ENCODE peak calls at places on chromosomes 5 and 9, in ten cellular contexts. S, H, J, I, Z, U, P, W, V and T are unnamed samples.

GRCh38 chr5:73282383-73282782 is 109.4 kb downstream of the TMEM174 start:
- DNase-seq in S (no peak), H (no peak), J (no peak), I (no peak), Z (no peak), U (no peak), P (no peak), W (no peak), V (no peak), T (no peak)

GRCh38 chr5:40480392-40480791 is 199.3 kb upstream of the PTGER4 start:
- DNase-seq in S (no peak), H (no peak), J (no peak), I (no peak), Z (no peak), U (no peak), P (no peak), W (no peak), V (no peak), T (no peak)

GRCh38 chr9:20570756-20571155 is 51.5 kb downstream of the MLLT3 start:
- DNase-seq in S (peak), H (no peak), J (no peak), I (no peak), Z (no peak), U (peak), P (peak), W (no peak), V (peak), T (no peak)

GRCh38 chr9:137491735-137492432 is 32.8 kb upstream of the NSMF start:
- DNase-seq in S (no peak), H (no peak), J (no peak), I (no peak), Z (no peak), U (no peak), P (no peak), W (no peak), V (no peak), T (no peak)

GRCh38 chr9:32741706-32742105 is 41.6 kb upstream of the TMEM215 start:
- DNase-seq in S (peak), H (peak), J (no peak), I (no peak), Z (no peak), U (peak), P (no peak), W (peak), V (peak), T (no peak)

GRCh38 chr5:116320486-116320885 is 235.7 kb downstream of the COMMD10 start:
- DNase-seq in S (peak), H (no peak), J (no peak), I (no peak), Z (no peak), U (no peak), P (no peak), W (no peak), V (no peak), T (no peak)

GRCh38 chr5:111261610-111262009 is 37.4 kb downstream of the CAMK4 start:
- DNase-seq in S (no peak), H (no peak), J (no peak), I (no peak), Z (no peak), U (peak), P (no peak), W (no peak), V (no peak), T (no peak)

GRCh38 chr9:13896922-13897835 is 416.8 kb downstream of the NFIB start:
- DNase-seq in S (peak), H (no peak), J (peak), I (no peak), Z (no peak), U (no peak), P (no peak), W (no peak), V (peak), T (peak)

GRCh38 chr9:68981825-68982224 is 32.1 kb downstream of the PRKACG start:
- DNase-seq in S (no peak), H (no peak), J (no peak), I (no peak), Z (peak), U (peak), P (no peak), W (no peak), V (no peak), T (peak)

GRCh38 chr5:8081179-8081578 is 212.2 kb downstream of the MTRR start:
- DNase-seq in S (no peak), H (no peak), J (no peak), I (no peak), Z (no peak), U (no peak), P (no peak), W (no peak), V (no peak), T (no peak)

GRCh38 chr9:69519470-69520240 is 152.5 kb downstream of the APBA1 start:
- DNase-seq in S (no peak), H (no peak), J (no peak), I (no peak), Z (no peak), U (no peak), P (no peak), W (no peak), V (no peak), T (no peak)

GRCh38 chr5:172144931-172145869 is 42.8 kb downstream of the STK10 start:
- DNase-seq in S (no peak), H (no peak), J (no peak), I (no peak), Z (no peak), U (no peak), P (no peak), W (no peak), V (peak), T (no peak)

GRCh38 chr9:124205686-124206352 is 51.9 kb upstream of the NEK6 start:
- DNase-seq in S (no peak), H (no peak), J (peak), I (no peak), Z (peak), U (no peak), P (no peak), W (no peak), V (no peak), T (no peak)

GRCh38 chr5:139667001-139667729 is 19.0 kb downstream of the CXXC5 start:
- DNase-seq in S (no peak), H (no peak), J (no peak), I (peak), Z (no peak), U (no peak), P (peak), W (no peak), V (no peak), T (no peak)

GRCh38 chr9:22084336-22085035 is 75.4 kb upstream of the CDKN2B start:
- DNase-seq in S (peak), H (peak), J (no peak), I (no peak), Z (peak), U (peak), P (peak), W (no peak), V (peak), T (no peak)

GRCh38 chr5:75536694-75537360 is 25.1 kb downstream of the POLK start:
- DNase-seq in S (no peak), H (no peak), J (no peak), I (peak), Z (peak), U (no peak), P (no peak), W (no peak), V (no peak), T (peak)

GRCh38 chr9:110330484-110331115 is 7.1 kb downstream of the TXNDC8 start:
- DNase-seq in S (peak), H (no peak), J (no peak), I (no peak), Z (no peak), U (no peak), P (peak), W (no peak), V (no peak), T (no peak)

GRCh38 chr9:3733039-3733408 is 207.2 kb upstream of the RFX3 start:
- DNase-seq in S (no peak), H (no peak), J (no peak), I (no peak), Z (no peak), U (no peak), P (no peak), W (peak), V (no peak), T (no peak)

GRCh38 chr5:54673523-54674225 is 156.1 kb downstream of the SNX18 start:
- DNase-seq in S (peak), H (no peak), J (no peak), I (no peak), Z (no peak), U (no peak), P (no peak), W (no peak), V (no peak), T (no peak)

GRCh38 chr5:103847060-103847459 is 284.5 kb upstream of the NUDT12 start:
- DNase-seq in S (peak), H (no peak), J (no peak), I (no peak), Z (no peak), U (peak), P (no peak), W (no peak), V (no peak), T (no peak)

GRCh38 chr9:136965771-136966484 is 11.4 kb upstream of the PTGDS start:
- DNase-seq in S (no peak), H (no peak), J (no peak), I (peak), Z (peak), U (no peak), P (peak), W (no peak), V (no peak), T (peak)

GRCh38 chr5:38923661-38924451 is 78.0 kb downstream of the OSMR start:
- DNase-seq in S (no peak), H (no peak), J (no peak), I (no peak), Z (no peak), U (no peak), P (peak), W (no peak), V (no peak), T (no peak)

GRCh38 chr5:109455598-109456096 is 45.9 kb upstream of the PJA2 start:
- DNase-seq in S (peak), H (peak), J (no peak), I (peak), Z (no peak), U (peak), P (peak), W (no peak), V (peak), T (no peak)

GRCh38 chr9:87140142-87140541 is 192.8 kb upstream of the GAS1 start:
- DNase-seq in S (no peak), H (no peak), J (no peak), I (no peak), Z (no peak), U (no peak), P (no peak), W (no peak), V (no peak), T (no peak)

GRCh38 chr5:35853652-35854051 is 3.0 kb upstream of the IL7R start:
- DNase-seq in S (no peak), H (no peak), J (no peak), I (no peak), Z (no peak), U (no peak), P (no peak), W (no peak), V (peak), T (no peak)

GRCh38 chr5:15020731-15021130 is 149.2 kb upstream of the ANKH start:
- DNase-seq in S (peak), H (no peak), J (no peak), I (no peak), Z (peak), U (no peak), P (no peak), W (no peak), V (peak), T (no peak)

GRCh38 chr5:58182287-58182841 is 277.5 kb downstream of the PLK2 start:
- DNase-seq in S (no peak), H (no peak), J (no peak), I (no peak), Z (no peak), U (no peak), P (no peak), W (no peak), V (no peak), T (no peak)

GRCh38 chr5:168073991-168074800 is 217.2 kb upstream of the WWC1 start:
- DNase-seq in S (peak), H (no peak), J (no peak), I (no peak), Z (no peak), U (no peak), P (peak), W (no peak), V (no peak), T (no peak)

GRCh38 chr5:148186248-148187003 is 16.4 kb upstream of the SPINK6 start:
- DNase-seq in S (peak), H (no peak), J (no peak), I (no peak), Z (no peak), U (peak), P (peak), W (no peak), V (peak), T (no peak)

GRCh38 chr5:178145965-178146820 is 7.5 kb downstream of the NHP2 start:
- DNase-seq in S (peak), H (peak), J (peak), I (peak), Z (peak), U (peak), P (peak), W (peak), V (peak), T (peak)

GRCh38 chr5:179623906-179624741 is 653 bp upstream of the HNRNPH1 start:
- DNase-seq in S (peak), H (no peak), J (peak), I (peak), Z (no peak), U (peak), P (peak), W (no peak), V (peak), T (peak)

GRCh38 chr5:124735169-124735858 is 11.1 kb downstream of the ZNF608 start:
- DNase-seq in S (peak), H (peak), J (no peak), I (no peak), Z (peak), U (no peak), P (peak), W (no peak), V (peak), T (peak)

GRCh38 chr5:132264546-132265335 is 7.2 kb downstream of the PDLIM4 start:
- DNase-seq in S (no peak), H (no peak), J (no peak), I (no peak), Z (no peak), U (no peak), P (peak), W (no peak), V (no peak), T (no peak)

GRCh38 chr9:2150338-2150737 is 135.2 kb downstream of the SMARCA2 start:
- DNase-seq in S (no peak), H (no peak), J (no peak), I (no peak), Z (no peak), U (no peak), P (no peak), W (no peak), V (no peak), T (no peak)

GRCh38 chr9:133347515-133347984 is 381 bp downstream of the MED22 start:
- DNase-seq in S (peak), H (peak), J (peak), I (no peak), Z (peak), U (peak), P (peak), W (peak), V (peak), T (peak)

GRCh38 chr9:15299374-15299939 is 7.6 kb downstream of the TTC39B start:
- DNase-seq in S (no peak), H (no peak), J (no peak), I (peak), Z (peak), U (no peak), P (no peak), W (no peak), V (no peak), T (no peak)

GRCh38 chr9:89278997-89279739 is 31.8 kb upstream of the CKS2 start:
- DNase-seq in S (peak), H (peak), J (peak), I (peak), Z (peak), U (peak), P (peak), W (peak), V (peak), T (peak)

GRCh38 chr9:114404531-114404930 is 16.7 kb upstream of the AKNA start:
- DNase-seq in S (no peak), H (no peak), J (no peak), I (no peak), Z (no peak), U (no peak), P (no peak), W (no peak), V (no peak), T (no peak)

GRCh38 chr9:116276651-116277121 is 123.1 kb downstream of the PAPPA start:
- DNase-seq in S (peak), H (no peak), J (no peak), I (no peak), Z (peak), U (no peak), P (no peak), W (no peak), V (no peak), T (peak)

GRCh38 chr5:143101134-143101533 is 302.4 kb downstream of the NR3C1 start:
- DNase-seq in S (no peak), H (no peak), J (no peak), I (no peak), Z (no peak), U (no peak), P (no peak), W (no peak), V (no peak), T (no peak)
- H3K4me2 ChIP-seq in S (no peak), H (no peak), J (peak), I (no peak), Z (no peak), U (no peak), P (no peak), W (no peak), V (no peak), T (no peak)

DNA sequence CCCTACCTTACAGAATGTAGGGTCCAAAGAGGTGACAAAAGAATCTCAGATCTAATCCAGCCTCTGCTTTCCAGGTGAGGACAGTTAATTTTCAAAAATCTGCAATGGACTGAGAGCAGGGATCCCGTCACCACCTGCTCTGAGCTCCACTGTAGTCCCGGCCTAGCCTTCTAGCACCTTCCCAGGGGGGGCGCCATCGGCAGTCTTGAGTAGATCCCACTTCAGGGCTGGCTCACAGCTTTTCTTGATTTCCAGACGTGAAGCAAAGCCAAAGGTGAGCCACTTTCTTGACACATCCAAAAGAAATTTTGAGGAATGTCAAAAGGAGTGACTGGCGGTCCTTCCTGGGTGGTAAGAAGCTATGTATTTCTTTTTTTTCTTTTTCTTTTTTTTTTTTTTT is 114.1 kb downstream of the SYK start:
- DNase-seq in S (no peak), H (peak), J (peak), I (peak), Z (peak), U (peak), P (peak), W (no peak), V (peak), T (peak)
- H3K4me2 ChIP-seq in S (no peak), H (no peak), J (no peak), I (no peak), Z (no peak), U (no peak), P (no peak), W (no peak), V (no peak), T (no peak)

GRCh38 chr9:35771524-35771923 is 17.4 kb upstream of the MSMP start:
- DNase-seq in S (no peak), H (no peak), J (no peak), I (no peak), Z (no peak), U (peak), P (peak), W (no peak), V (no peak), T (no peak)
- H3K4me2 ChIP-seq in S (no peak), H (peak), J (no peak), I (no peak), Z (no peak), U (peak), P (no peak), W (no peak), V (no peak), T (no peak)

DNA sequence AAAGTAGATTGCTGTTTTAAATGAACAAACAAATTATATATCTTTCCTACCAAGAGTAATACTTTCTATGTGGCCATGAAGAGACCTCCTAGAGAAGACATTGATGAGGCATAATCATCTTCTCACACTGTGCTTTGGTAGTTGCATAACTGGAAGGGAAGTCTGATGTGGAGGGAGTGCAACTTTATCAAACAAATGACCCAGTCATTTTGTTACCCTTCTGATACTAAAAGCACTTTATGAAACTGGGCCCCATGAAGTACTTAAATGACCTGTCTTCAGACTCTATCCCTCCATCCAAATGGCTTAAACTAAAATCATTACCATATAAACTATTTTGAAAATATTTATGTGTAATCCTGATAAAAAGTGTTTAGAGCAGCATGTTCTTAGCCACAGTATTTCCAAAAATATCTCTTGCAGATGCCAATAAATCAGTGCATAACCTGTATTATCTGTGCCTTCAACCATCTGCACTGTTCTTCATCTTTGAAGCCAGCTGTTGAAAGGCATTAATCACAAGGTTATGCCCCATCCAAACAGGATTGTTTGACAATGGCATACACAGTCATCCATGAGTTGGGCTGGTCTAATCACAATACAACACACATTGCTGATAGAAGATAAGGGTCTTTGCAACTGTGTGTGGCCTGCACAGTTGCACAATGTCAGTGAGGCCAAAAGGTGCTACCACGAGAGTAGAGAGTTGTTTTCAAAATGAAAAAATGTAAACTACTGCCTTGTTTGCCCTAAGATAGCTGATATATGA is 31.9 kb upstream of the MIER3 start:
- DNase-seq in S (no peak), H (peak), J (no peak), I (no peak), Z (no peak), U (no peak), P (no peak), W (no peak), V (peak), T (no peak)
- H3K4me2 ChIP-seq in S (no peak), H (peak), J (no peak), I (no peak), Z (no peak), U (no peak), P (no peak), W (no peak), V (no peak), T (no peak)

GRCh38 chr9:78439192-78439865 is 142.4 kb downstream of the PSAT1 start:
- DNase-seq in S (peak), H (peak), J (peak), I (peak), Z (peak), U (peak), P (peak), W (peak), V (peak), T (peak)
- H3K4me2 ChIP-seq in S (no peak), H (peak), J (no peak), I (no peak), Z (no peak), U (peak), P (peak), W (peak), V (peak), T (peak)

GRCh38 chr5:141510160-141510559 is 21.3 kb downstream of the PCDHGC5 start:
- DNase-seq in S (no peak), H (no peak), J (peak), I (no peak), Z (no peak), U (no peak), P (no peak), W (no peak), V (no peak), T (no peak)
- H3K4me2 ChIP-seq in S (no peak), H (no peak), J (peak), I (no peak), Z (no peak), U (no peak), P (no peak), W (no peak), V (no peak), T (no peak)

GRCh38 chr9:34521406-34522045 is 1.3 kb downstream of the ENHO start:
- DNase-seq in S (no peak), H (no peak), J (no peak), I (no peak), Z (no peak), U (no peak), P (no peak), W (no peak), V (no peak), T (no peak)
- H3K4me2 ChIP-seq in S (no peak), H (no peak), J (peak), I (no peak), Z (no peak), U (no peak), P (no peak), W (peak), V (no peak), T (peak)

GRCh38 chr5:119290161-119290569 is 65.7 kb upstream of the TNFAIP8 start:
- DNase-seq in S (peak), H (no peak), J (peak), I (peak), Z (no peak), U (no peak), P (no peak), W (no peak), V (peak), T (no peak)

GRCh38 chr5:119291877-119292276 is 63.9 kb upstream of the TNFAIP8 start:
- DNase-seq in S (no peak), H (no peak), J (no peak), I (no peak), Z (no peak), U (no peak), P (no peak), W (no peak), V (no peak), T (no peak)

GRCh38 chr5:119289413-119289812 is 66.4 kb upstream of the TNFAIP8 start:
- DNase-seq in S (no peak), H (no peak), J (no peak), I (no peak), Z (no peak), U (no peak), P (no peak), W (no peak), V (no peak), T (no peak)

GRCh38 chr5:119290607-119291006 is 65.2 kb upstream of the TNFAIP8 start:
- DNase-seq in S (no peak), H (no peak), J (no peak), I (no peak), Z (no peak), U (no peak), P (no peak), W (no peak), V (no peak), T (no peak)

GRCh38 chr5:119291056-119291455 is 64.8 kb upstream of the TNFAIP8 start:
- DNase-seq in S (no peak), H (no peak), J (no peak), I (no peak), Z (no peak), U (no peak), P (no peak), W (no peak), V (no peak), T (no peak)
- H3K4me2 ChIP-seq in S (no peak), H (no peak), J (no peak), I (no peak), Z (no peak), U (no peak), P (no peak), W (no peak), V (no peak), T (no peak)